ENCODE peak calls at places on chromosomes 4 and X, in five cellular contexts. K, O, T, H and I are unnamed samples.

GRCh38 chrX:101359966-101360365 is 11.4 kb upstream of the TIMM8A start:
- DNase-seq in K (no peak), O (peak), T (no peak), H (no peak), I (no peak)

GRCh38 chr4:123952530-123953274 is 556.1 kb downstream of the SPRY1 start:
- DNase-seq in K (no peak), O (no peak), T (no peak), H (no peak), I (no peak)

GRCh38 chr4:159414305-159414704 is 311.4 kb downstream of the RAPGEF2 start:
- DNase-seq in K (no peak), O (no peak), T (no peak), H (no peak), I (no peak)

GRCh38 chr4:127936974-127937373 is 28.0 kb downstream of the MFSD8 start:
- DNase-seq in K (no peak), O (no peak), T (no peak), H (no peak), I (no peak)

GRCh38 chr4:8045909-8046308 is 106.2 kb upstream of the AFAP1 start:
- DNase-seq in K (no peak), O (no peak), T (no peak), H (no peak), I (no peak)

GRCh38 chrX:148555101-148555500 is 54.7 kb downstream of the AFF2 start:
- DNase-seq in K (no peak), O (no peak), T (no peak), H (no peak), I (no peak)

GRCh38 chr4:181504846-181505374 is 738.3 kb upstream of the TENM3 start:
- DNase-seq in K (no peak), O (no peak), T (no peak), H (no peak), I (no peak)

GRCh38 chr4:4613641-4614286 is 71.9 kb upstream of the STX18 start:
- DNase-seq in K (no peak), O (no peak), T (peak), H (no peak), I (no peak)

GRCh38 chr4:183746305-183747229 is 87.5 kb downstream of the TRAPPC11 start:
- DNase-seq in K (no peak), O (no peak), T (peak), H (no peak), I (no peak)

GRCh38 chrX:82127228-82128123 is 925.6 kb downstream of the SH3BGRL start:
- DNase-seq in K (no peak), O (no peak), T (no peak), H (peak), I (peak)

GRCh38 chrX:111041018-111041462 is 55.0 kb upstream of the PAK3 start:
- DNase-seq in K (peak), O (no peak), T (no peak), H (no peak), I (no peak)

GRCh38 chrX:54178100-54178940 is 4.7 kb downstream of the FAM120C start:
- DNase-seq in K (no peak), O (no peak), T (no peak), H (no peak), I (no peak)

GRCh38 chr4:515251-515650 is 16.2 kb downstream of the PIGG start:
- DNase-seq in K (no peak), O (no peak), T (peak), H (no peak), I (no peak)

GRCh38 chr4:57110635-57111546 is 706 bp upstream of the IGFBP7 start:
- DNase-seq in K (no peak), O (peak), T (peak), H (peak), I (peak)

GRCh38 chr4:164789047-164789446 is 35.1 kb downstream of the SMIM31 start:
- DNase-seq in K (no peak), O (no peak), T (no peak), H (no peak), I (no peak)

GRCh38 chr4:4247711-4248035 is 350 bp downstream of the TMEM128 start:
- DNase-seq in K (no peak), O (no peak), T (no peak), H (no peak), I (peak)

GRCh38 chrX:86455495-86455894 is 307.2 kb downstream of the DACH2 start:
- DNase-seq in K (no peak), O (no peak), T (no peak), H (no peak), I (no peak)

GRCh38 chr4:100591156-100591876 is 73.5 kb upstream of the EMCN start:
- DNase-seq in K (no peak), O (peak), T (no peak), H (no peak), I (no peak)

GRCh38 chr4:161291222-161291621 is 872.6 kb downstream of the FSTL5 start:
- DNase-seq in K (no peak), O (no peak), T (no peak), H (no peak), I (no peak)

GRCh38 chr4:109009909-109010308 is 247.1 kb upstream of the ETNPPL start:
- DNase-seq in K (no peak), O (no peak), T (no peak), H (no peak), I (no peak)

GRCh38 chr4:5812506-5813229 is 80.2 kb downstream of the CRMP1 start:
- DNase-seq in K (peak), O (peak), T (no peak), H (peak), I (peak)

GRCh38 chrX:77953300-77953699 is 16.1 kb downstream of the PGAM4 start:
- DNase-seq in K (no peak), O (no peak), T (no peak), H (no peak), I (no peak)

GRCh38 chr4:136637071-136637777 is 895.1 kb downstream of the PCDH18 start:
- DNase-seq in K (peak), O (peak), T (no peak), H (peak), I (peak)

GRCh38 chrX:150456941-150457340 is 93.8 kb downstream of the MAMLD1 start:
- DNase-seq in K (no peak), O (no peak), T (peak), H (no peak), I (no peak)

GRCh38 chrX:107849747-107850478 is 24.2 kb downstream of the MID2 start:
- DNase-seq in K (no peak), O (no peak), T (no peak), H (no peak), I (no peak)

GRCh38 chr4:153204247-153205027 is at the start of gene TRIM2:
- DNase-seq in K (peak), O (peak), T (peak), H (no peak), I (no peak)

GRCh38 chr4:27048350-27049100 is 187.9 kb downstream of the STIM2 start:
- DNase-seq in K (no peak), O (no peak), T (peak), H (peak), I (peak)

GRCh38 chr4:37914539-37914938 is 23.7 kb downstream of the TBC1D1 start:
- DNase-seq in K (no peak), O (no peak), T (no peak), H (no peak), I (no peak)

GRCh38 chr4:157702821-157703220 is 470.0 kb downstream of the GASK1B start:
- DNase-seq in K (no peak), O (no peak), T (no peak), H (no peak), I (no peak)

GRCh38 chr4:77158487-77158861 is 1.5 kb downstream of the CCNG2 start:
- DNase-seq in K (no peak), O (no peak), T (peak), H (no peak), I (no peak)

GRCh38 chrX:109848451-109849050 is 115.5 kb upstream of the ACSL4 start:
- DNase-seq in K (no peak), O (no peak), T (no peak), H (no peak), I (no peak)

GRCh38 chr4:161419822-161420221 is 744.0 kb downstream of the FSTL5 start:
- DNase-seq in K (peak), O (peak), T (no peak), H (no peak), I (no peak)

GRCh38 chrX:128769511-128769910 is 717.3 kb upstream of the ACTRT1 start:
- DNase-seq in K (no peak), O (no peak), T (no peak), H (no peak), I (no peak)

GRCh38 chr4:182338731-182339130 is 95.5 kb downstream of the TENM3 start:
- DNase-seq in K (no peak), O (no peak), T (no peak), H (no peak), I (no peak)

GRCh38 chr4:8690811-8691775 is 98.5 kb downstream of the CPZ start:
- DNase-seq in K (no peak), O (no peak), T (peak), H (no peak), I (no peak)

GRCh38 chr4:176814770-176815169 is 22.0 kb upstream of the VEGFC start:
- DNase-seq in K (no peak), O (no peak), T (no peak), H (no peak), I (no peak)

GRCh38 chr4:110193822-110194761 is 4.3 kb downstream of the ELOVL6 start:
- DNase-seq in K (peak), O (peak), T (no peak), H (peak), I (peak)

GRCh38 chr4:48467891-48468290 is 15.3 kb upstream of the SLC10A4 start:
- DNase-seq in K (no peak), O (no peak), T (no peak), H (no peak), I (no peak)

GRCh38 chr4:48472794-48473193 is 10.3 kb upstream of the SLC10A4 start:
- DNase-seq in K (no peak), O (no peak), T (no peak), H (no peak), I (no peak)

GRCh38 chr4:48470135-48470534 is 13.0 kb upstream of the SLC10A4 start:
- DNase-seq in K (no peak), O (no peak), T (no peak), H (no peak), I (no peak)

GRCh38 chr4:48467442-48467841 is 15.7 kb upstream of the SLC10A4 start:
- DNase-seq in K (no peak), O (no peak), T (no peak), H (no peak), I (no peak)

DNA sequence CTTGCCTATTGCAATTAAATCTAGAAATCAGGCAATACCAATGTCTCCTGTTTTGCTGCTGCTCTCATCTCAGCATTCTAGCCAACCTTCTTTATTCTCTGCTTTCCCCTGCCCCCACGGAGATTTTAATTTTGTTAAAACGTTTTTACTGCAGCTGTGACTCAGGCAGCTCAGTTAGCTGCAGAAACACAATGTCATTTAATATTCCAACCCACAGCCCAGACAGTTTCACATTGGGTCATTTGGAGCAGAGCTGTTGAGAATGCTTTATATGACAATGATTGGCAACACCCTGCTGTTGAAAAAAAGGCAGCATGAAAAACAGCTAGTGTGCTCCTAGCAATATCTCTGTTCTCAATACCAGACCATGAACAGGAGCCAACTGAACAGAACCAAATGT is 12.6 kb upstream of the SLC10A4 start:
- DNase-seq in K (no peak), O (no peak), T (no peak), H (no peak), I (no peak)
- TF ChIP-seq CTCF in K (no peak), O (no peak), T (no peak), H (no peak), I (no peak)

DNA sequence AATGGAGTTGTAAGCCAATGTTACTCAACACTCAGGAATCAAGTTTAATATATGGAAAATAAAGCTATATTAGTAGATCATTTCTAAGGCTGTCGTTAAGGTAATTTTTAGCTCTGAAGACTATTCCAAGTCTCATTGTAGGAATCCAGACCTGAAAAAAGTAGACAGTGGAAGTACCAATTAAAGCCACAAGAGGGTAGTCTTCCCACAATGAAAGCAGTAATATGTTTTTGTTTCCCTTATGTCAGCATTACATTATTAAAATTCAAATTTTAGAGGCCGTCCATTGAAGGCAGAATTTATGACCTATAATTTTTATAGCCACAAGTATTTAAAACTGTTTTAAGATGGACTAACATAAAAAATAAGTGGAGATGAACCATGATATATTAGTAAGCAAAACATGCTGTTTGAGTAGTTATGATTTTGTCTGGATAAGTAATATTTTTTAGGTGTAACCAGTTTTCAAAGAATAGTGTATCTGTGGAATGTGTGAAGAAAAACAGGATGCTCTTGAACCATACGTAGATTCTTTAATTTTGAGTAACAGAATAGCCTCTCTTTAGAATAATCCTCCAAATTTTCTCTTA is 372.6 kb upstream of the TECRL start:
- DNase-seq in K (peak), O (no peak), T (no peak), H (no peak), I (peak)
- TF ChIP-seq CTCF in K (peak), O (peak), T (no peak), H (no peak), I (peak)

GRCh38 chr4:98113005-98113404 is 30.3 kb downstream of the STPG2 start:
- DNase-seq in K (no peak), O (no peak), T (no peak), H (no peak), I (no peak)
- TF ChIP-seq CTCF in K (no peak), O (no peak), T (no peak), H (no peak), I (no peak)

GRCh38 chr4:18021720-18022571 is at the start of gene LCORL:
- DNase-seq in K (peak), O (peak), T (peak), H (peak), I (peak)
- TF ChIP-seq CTCF in K (no peak), O (no peak), T (no peak), H (no peak), I (peak)